ENCODE peak calls at places on chromosomes 6 and 20, in six cellular contexts. T is tibial artery, R is GM06990, G is left ventricle myocardium inferior, J is fibroblast of the aortic adventitia, C is fibroblast of lung. P is an unnamed sample.
A peak's percentile ranks its signal among the peaks of the same experiment; 100 is the strongest.

GRCh38 chr6:72042088-72042487 is 155.7 kb downstream of the RIMS1 start:
- DNase-seq in T (no peak), R (no peak), G (no peak), J (peak; percentile 0), C (no peak), P (peak; percentile 46)

GRCh38 chr20:23192469-23192868 is 106.3 kb upstream of the CD93 start:
- DNase-seq in T (no peak), R (no peak), G (no peak), J (no peak), C (no peak), P (no peak)

GRCh38 chr6:20350215-20350614 is 51.5 kb upstream of the E2F3 start:
- DNase-seq in T (no peak), R (no peak), G (no peak), J (no peak), C (peak; percentile 13), P (peak; percentile 21)

GRCh38 chr6:110173506-110174132 is 5.9 kb downstream of the WASF1 start:
- DNase-seq in T (no peak), R (no peak), G (no peak), J (no peak), C (no peak), P (no peak)

GRCh38 chr6:46490425-46491200 is 636 bp downstream of the RCAN2 start:
- DNase-seq in T (peak; percentile 32), R (no peak), G (peak; percentile 44), J (no peak), C (no peak), P (no peak)

GRCh38 chr6:44253307-44254101 is 3.8 kb downstream of the SLC35B2 start:
- DNase-seq in T (no peak), R (no peak), G (no peak), J (no peak), C (no peak), P (no peak)

GRCh38 chr6:88605271-88605670 is 358.1 kb downstream of the RNGTT start:
- DNase-seq in T (no peak), R (no peak), G (no peak), J (no peak), C (no peak), P (no peak)

GRCh38 chr20:49505518-49505917 is 23.1 kb upstream of the KCNB1 start:
- DNase-seq in T (no peak), R (no peak), G (no peak), J (peak; percentile 43), C (peak; percentile 78), P (peak; percentile 47)

GRCh38 chr6:160080097-160080496 is 41.5 kb upstream of the SLC22A1 start:
- DNase-seq in T (no peak), R (no peak), G (no peak), J (no peak), C (no peak), P (no peak)

GRCh38 chr6:74969591-74970267 is 236.1 kb downstream of the COL12A1 start:
- DNase-seq in T (no peak), R (no peak), G (no peak), J (no peak), C (peak; percentile 7), P (no peak)

GRCh38 chr6:27091661-27092315 is 155.7 kb upstream of the PRSS16 start:
- DNase-seq in T (no peak), R (peak; percentile 77), G (no peak), J (peak; percentile 93), C (peak; percentile 96), P (peak; percentile 94)

GRCh38 chr6:31545291-31545690 is 1.1 kb downstream of the ATP6V1G2 start:
- DNase-seq in T (no peak), R (no peak), G (no peak), J (no peak), C (no peak), P (no peak)

GRCh38 chr6:145892026-145892425 is 72.1 kb downstream of the SHPRH start:
- DNase-seq in T (no peak), R (no peak), G (no peak), J (no peak), C (no peak), P (no peak)

GRCh38 chr6:16163535-16164300 is 34.8 kb downstream of the MYLIP start:
- DNase-seq in T (no peak), R (no peak), G (no peak), J (peak; percentile 19), C (peak; percentile 27), P (no peak)

GRCh38 chr6:95142101-95142500 is 435.2 kb upstream of the MANEA start:
- DNase-seq in T (no peak), R (no peak), G (no peak), J (no peak), C (no peak), P (no peak)
- H3K4me3 ChIP-seq in T (no peak overlapping the region), R (no peak overlapping the region), G (no peak overlapping the region), J (no peak overlapping the region), C (no peak overlapping the region), P (no peak overlapping the region)

GRCh38 chr6:166415306-166415705 is 32.6 kb upstream of the MPC1 start:
- DNase-seq in T (no peak), R (no peak), G (no peak), J (no peak), C (no peak), P (no peak)
- H3K4me3 ChIP-seq in T (no peak overlapping the region), R (no peak overlapping the region), G (no peak overlapping the region), J (no peak overlapping the region), C (no peak overlapping the region), P (no peak overlapping the region)

DNA sequence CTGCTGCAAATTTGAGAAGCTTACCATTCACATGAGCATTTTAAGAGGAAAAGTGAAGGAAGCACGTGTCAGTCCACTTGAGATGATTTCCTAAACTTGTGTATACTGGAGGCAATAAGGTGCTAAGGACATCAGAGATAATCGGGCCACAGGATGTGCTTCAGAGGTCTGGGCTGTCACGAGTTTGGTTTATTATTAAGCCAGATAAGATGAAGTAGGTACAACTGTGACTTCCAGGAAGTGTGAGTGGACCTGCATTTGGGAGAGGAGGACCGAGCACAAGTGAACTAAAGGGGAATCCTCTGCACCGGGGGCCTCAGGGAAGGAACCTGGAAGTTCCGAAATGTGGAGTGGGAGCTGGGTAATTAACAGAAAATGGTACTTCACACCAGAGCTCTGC is 1.4 kb downstream of the SAMD5 start:
- DNase-seq in T (no peak), R (no peak), G (no peak), J (no peak), C (no peak), P (no peak)
- H3K4me3 ChIP-seq in T (peak overlapping the region; percentile 82), R (no peak overlapping the region), G (peak overlapping the region; percentile 81), J (no peak overlapping the region), C (peak overlapping the region; percentile 45), P (no peak overlapping the region)

GRCh38 chr20:17972121-17972520 is 3.3 kb downstream of the MGME1 start:
- DNase-seq in T (no peak), R (no peak), G (no peak), J (no peak), C (no peak), P (no peak)
- H3K4me3 ChIP-seq in T (peak overlapping the region; percentile 67), R (peak overlapping the region; percentile 96), G (peak overlapping the region; percentile 95), J (peak overlapping the region; percentile 95), C (peak overlapping the region; percentile 2), P (peak overlapping the region; percentile 39)

DNA sequence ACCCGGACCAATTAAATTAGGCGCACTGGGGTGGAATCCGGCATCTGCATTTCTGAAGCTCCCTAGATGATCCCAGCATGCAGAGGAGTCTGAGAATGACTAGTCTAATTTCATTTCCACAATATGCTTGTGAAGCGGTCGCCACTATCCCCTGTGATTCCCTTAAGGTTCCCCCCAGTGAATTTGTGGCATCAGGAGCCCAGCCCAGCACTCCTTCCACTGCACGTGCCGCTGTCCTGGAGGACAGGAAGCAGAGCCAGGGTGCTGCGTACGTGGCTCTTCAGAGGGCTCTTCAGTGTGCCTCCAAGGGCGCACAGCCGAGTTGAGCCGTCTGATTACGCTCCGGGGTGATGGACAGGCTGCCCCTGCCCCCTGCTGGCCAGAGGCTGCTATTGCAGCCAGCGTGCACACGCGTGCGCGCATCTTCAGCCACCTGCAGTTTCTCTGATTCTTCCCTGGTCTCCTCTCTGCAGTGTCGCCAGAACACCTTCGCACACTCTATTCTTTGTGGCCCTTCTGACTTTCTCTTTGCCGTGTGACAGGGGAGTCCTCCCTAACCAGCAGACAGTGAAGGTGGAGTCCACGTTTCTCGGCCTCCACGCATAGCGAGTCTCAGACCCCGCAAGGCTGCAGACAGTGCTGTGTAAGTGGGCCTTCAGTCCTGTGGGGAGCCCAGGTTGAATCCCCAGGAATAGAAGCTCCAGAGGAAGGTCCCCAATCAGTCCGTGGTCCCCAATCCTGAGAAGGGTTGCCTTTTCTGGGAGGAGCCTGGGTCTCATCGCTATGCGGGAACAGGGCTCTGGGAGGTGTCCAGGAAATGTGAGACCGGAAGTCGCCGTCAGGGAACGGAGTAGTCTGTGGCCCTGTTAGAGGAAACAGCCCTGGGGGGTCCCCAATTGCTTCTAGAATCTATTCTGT is 16.5 kb upstream of the NCR2 start:
- DNase-seq in T (peak; percentile 69), R (peak; percentile 90), G (peak; percentile 83), J (peak; percentile 71), C (peak; percentile 66), P (peak; percentile 70)
- H3K4me3 ChIP-seq in T (peak overlapping the region; percentile 27), R (peak overlapping the region; percentile 38), G (peak overlapping the region; percentile 55), J (peak overlapping the region; percentile 54), C (no peak overlapping the region), P (peak overlapping the region; percentile 40)

P was measured in AG10803.